ENCODE peak calls at places on chromosomes 5 and 9, in four cellular contexts. Y is CD8-positive, alpha-beta T cell; A is glomerular endothelial cell; L is activated CD8-positive, alpha-beta memory T cell treated with anti-CD3 and anti-CD28 coated beads for 24 hours. S is an unnamed sample.

GRCh38 chr5:98573834-98574233 is 199.6 kb upstream of the RGMB start:
- DNase-seq in A (no peak), Y (no peak), L (no peak), S (no peak)

GRCh38 chr5:124651663-124652513 is 94.6 kb downstream of the ZNF608 start:
- DNase-seq in Y (no peak), L (peak), A (no peak), S (no peak)

GRCh38 chr5:121559832-121560231 is 291.9 kb upstream of the FTMT start:
- DNase-seq in L (no peak), Y (no peak), A (no peak), S (no peak)

GRCh38 chr5:139043127-139043905 is 154.9 kb downstream of the SIL1 start:
- DNase-seq in A (no peak), L (no peak), Y (no peak), S (no peak)

GRCh38 chr5:80128129-80128528 is 93.0 kb downstream of the THBS4 start:
- DNase-seq in Y (no peak), L (no peak), A (no peak), S (no peak)

GRCh38 chr5:53464722-53465121 is 15.7 kb upstream of the FST start:
- DNase-seq in L (no peak), A (no peak), Y (no peak), S (no peak)

GRCh38 chr5:172637740-172638139 is 3.3 kb upstream of the NEURL1B start:
- DNase-seq in A (no peak), L (no peak), Y (no peak), S (no peak)

GRCh38 chr5:152622628-152623027 is 217.5 kb upstream of the NMUR2 start:
- DNase-seq in A (no peak), Y (no peak), L (no peak), S (no peak)

GRCh38 chr5:136080483-136081180 is 51.8 kb downstream of the TGFBI start:
- DNase-seq in A (no peak), L (peak), Y (peak), S (peak)

GRCh38 chr9:92289708-92290390 is 3.6 kb downstream of the IARS1 start:
- DNase-seq in Y (no peak), L (no peak), A (no peak), S (no peak)